ENCODE peak calls at places on chromosomes 11 and 22, in five cellular contexts. One of them, this sample, is unnamed.

GRCh38 chr22:29456211-29456671 is 17.9 kb downstream of the RFPL1 start:
- DNase-seq in posterior vena cava: peak; percentile 50
- DNase-seq in CD4-positive, alpha-beta memory T cell: no peak
- DNase-seq in heart right ventricle: no peak
- DNase-seq in stimulated activated CD8-positive, alpha-beta memory T cell treated with anti-CD3 and anti-CD28 coated beads, Interleukin-2, amount 100 ng/mL, for 1 hour: no peak
- DNase-seq in this sample: no peak

GRCh38 chr11:116778556-116778955 is 5.8 kb upstream of the BUD13 start:
- DNase-seq in stimulated activated CD8-positive, alpha-beta memory T cell treated with anti-CD3 and anti-CD28 coated beads, Interleukin-2, amount 100 ng/mL, for 1 hour: no peak
- DNase-seq in posterior vena cava: no peak
- DNase-seq in CD4-positive, alpha-beta memory T cell: no peak
- DNase-seq in heart right ventricle: no peak
- DNase-seq in this sample: no peak

GRCh38 chr11:24312464-24313238 is 184.2 kb upstream of the LUZP2 start:
- DNase-seq in heart right ventricle: no peak
- DNase-seq in CD4-positive, alpha-beta memory T cell: no peak
- DNase-seq in posterior vena cava: no peak
- DNase-seq in stimulated activated CD8-positive, alpha-beta memory T cell treated with anti-CD3 and anti-CD28 coated beads, Interleukin-2, amount 100 ng/mL, for 1 hour: no peak
- DNase-seq in this sample: no peak

GRCh38 chr11:33742249-33742851 is 6.1 kb upstream of the CD59 start:
- DNase-seq in CD4-positive, alpha-beta memory T cell: peak; percentile 35
- DNase-seq in stimulated activated CD8-positive, alpha-beta memory T cell treated with anti-CD3 and anti-CD28 coated beads, Interleukin-2, amount 100 ng/mL, for 1 hour: no peak
- DNase-seq in posterior vena cava: no peak
- DNase-seq in heart right ventricle: no peak
- DNase-seq in this sample: no peak

GRCh38 chr11:44316388-44317240 is 6.7 kb upstream of the ALX4 start:
- DNase-seq in CD4-positive, alpha-beta memory T cell: no peak
- DNase-seq in heart right ventricle: no peak
- DNase-seq in posterior vena cava: peak; percentile 83
- DNase-seq in stimulated activated CD8-positive, alpha-beta memory T cell treated with anti-CD3 and anti-CD28 coated beads, Interleukin-2, amount 100 ng/mL, for 1 hour: no peak
- DNase-seq in this sample: no peak

GRCh38 chr11:134667175-134667500 is 255.1 kb upstream of the B3GAT1 start:
- DNase-seq in posterior vena cava: no peak
- DNase-seq in stimulated activated CD8-positive, alpha-beta memory T cell treated with anti-CD3 and anti-CD28 coated beads, Interleukin-2, amount 100 ng/mL, for 1 hour: no peak
- DNase-seq in CD4-positive, alpha-beta memory T cell: no peak
- DNase-seq in heart right ventricle: peak; percentile 1
- DNase-seq in this sample: no peak

GRCh38 chr11:12287374-12288211 is 89.8 kb upstream of the PARVA start:
- DNase-seq in posterior vena cava: peak; percentile 94
- DNase-seq in CD4-positive, alpha-beta memory T cell: no peak
- DNase-seq in heart right ventricle: peak; percentile 61
- DNase-seq in stimulated activated CD8-positive, alpha-beta memory T cell treated with anti-CD3 and anti-CD28 coated beads, Interleukin-2, amount 100 ng/mL, for 1 hour: no peak
- DNase-seq in this sample: no peak

GRCh38 chr11:131998020-131998419 is 627.6 kb downstream of the NTM start:
- DNase-seq in CD4-positive, alpha-beta memory T cell: no peak
- DNase-seq in stimulated activated CD8-positive, alpha-beta memory T cell treated with anti-CD3 and anti-CD28 coated beads, Interleukin-2, amount 100 ng/mL, for 1 hour: no peak
- DNase-seq in posterior vena cava: no peak
- DNase-seq in heart right ventricle: no peak
- DNase-seq in this sample: no peak

GRCh38 chr11:115606223-115607220 is 102.3 kb upstream of the CADM1 start:
- DNase-seq in heart right ventricle: peak; percentile 74
- DNase-seq in posterior vena cava: no peak
- DNase-seq in stimulated activated CD8-positive, alpha-beta memory T cell treated with anti-CD3 and anti-CD28 coated beads, Interleukin-2, amount 100 ng/mL, for 1 hour: no peak
- DNase-seq in CD4-positive, alpha-beta memory T cell: no peak
- DNase-seq in this sample: no peak

GRCh38 chr22:37256075-37256726 is 12.1 kb upstream of the RAC2 start:
- DNase-seq in CD4-positive, alpha-beta memory T cell: no peak
- DNase-seq in stimulated activated CD8-positive, alpha-beta memory T cell treated with anti-CD3 and anti-CD28 coated beads, Interleukin-2, amount 100 ng/mL, for 1 hour: no peak
- DNase-seq in heart right ventricle: no peak
- DNase-seq in posterior vena cava: peak; percentile 49
- DNase-seq in this sample: no peak

GRCh38 chr11:120525285-120526085 is 13.9 kb downstream of the GRIK4 start:
- DNase-seq in heart right ventricle: no peak
- DNase-seq in stimulated activated CD8-positive, alpha-beta memory T cell treated with anti-CD3 and anti-CD28 coated beads, Interleukin-2, amount 100 ng/mL, for 1 hour: no peak
- DNase-seq in posterior vena cava: peak; percentile 49
- DNase-seq in CD4-positive, alpha-beta memory T cell: no peak
- DNase-seq in this sample: no peak

GRCh38 chr11:95536049-95536448 is 253.5 kb downstream of the FAM76B start:
- DNase-seq in posterior vena cava: no peak
- DNase-seq in heart right ventricle: no peak
- DNase-seq in CD4-positive, alpha-beta memory T cell: no peak
- DNase-seq in stimulated activated CD8-positive, alpha-beta memory T cell treated with anti-CD3 and anti-CD28 coated beads, Interleukin-2, amount 100 ng/mL, for 1 hour: no peak
- DNase-seq in this sample: no peak

GRCh38 chr11:2304156-2305139 is 2.6 kb downstream of the TSPAN32 start:
- DNase-seq in CD4-positive, alpha-beta memory T cell: no peak
- DNase-seq in heart right ventricle: no peak
- DNase-seq in stimulated activated CD8-positive, alpha-beta memory T cell treated with anti-CD3 and anti-CD28 coated beads, Interleukin-2, amount 100 ng/mL, for 1 hour: no peak
- DNase-seq in posterior vena cava: no peak
- DNase-seq in this sample: no peak

GRCh38 chr22:37496651-37497599 is 10.7 kb upstream of the MFNG start:
- DNase-seq in posterior vena cava: no peak
- DNase-seq in CD4-positive, alpha-beta memory T cell: no peak
- DNase-seq in stimulated activated CD8-positive, alpha-beta memory T cell treated with anti-CD3 and anti-CD28 coated beads, Interleukin-2, amount 100 ng/mL, for 1 hour: no peak
- DNase-seq in heart right ventricle: no peak
- DNase-seq in this sample: no peak

GRCh38 chr11:9855579-9856260 is 191.8 kb downstream of the SWAP70 start:
- DNase-seq in heart right ventricle: no peak
- DNase-seq in stimulated activated CD8-positive, alpha-beta memory T cell treated with anti-CD3 and anti-CD28 coated beads, Interleukin-2, amount 100 ng/mL, for 1 hour: no peak
- DNase-seq in posterior vena cava: no peak
- DNase-seq in CD4-positive, alpha-beta memory T cell: no peak
- DNase-seq in this sample: no peak

GRCh38 chr22:31140746-31141145 is 438 bp upstream of the PLA2G3 start:
- DNase-seq in CD4-positive, alpha-beta memory T cell: no peak
- DNase-seq in posterior vena cava: no peak
- DNase-seq in heart right ventricle: no peak
- DNase-seq in stimulated activated CD8-positive, alpha-beta memory T cell treated with anti-CD3 and anti-CD28 coated beads, Interleukin-2, amount 100 ng/mL, for 1 hour: no peak
- DNase-seq in this sample: no peak

GRCh38 chr22:42273855-42274451 is 3.5 kb upstream of the TCF20 start:
- DNase-seq in heart right ventricle: no peak
- DNase-seq in CD4-positive, alpha-beta memory T cell: no peak
- DNase-seq in posterior vena cava: peak; percentile 70
- DNase-seq in stimulated activated CD8-positive, alpha-beta memory T cell treated with anti-CD3 and anti-CD28 coated beads, Interleukin-2, amount 100 ng/mL, for 1 hour: no peak
- DNase-seq in this sample: no peak

GRCh38 chr11:119340335-119341221 is at the start of gene C1QTNF5:
- DNase-seq in stimulated activated CD8-positive, alpha-beta memory T cell treated with anti-CD3 and anti-CD28 coated beads, Interleukin-2, amount 100 ng/mL, for 1 hour: no peak
- DNase-seq in CD4-positive, alpha-beta memory T cell: no peak
- DNase-seq in heart right ventricle: peak; percentile 95
- DNase-seq in posterior vena cava: peak; percentile 96
- DNase-seq in this sample: no peak

GRCh38 chr22:44640618-44641155 is 61.3 kb upstream of the PRR5 start:
- DNase-seq in stimulated activated CD8-positive, alpha-beta memory T cell treated with anti-CD3 and anti-CD28 coated beads, Interleukin-2, amount 100 ng/mL, for 1 hour: no peak
- DNase-seq in CD4-positive, alpha-beta memory T cell: no peak
- DNase-seq in posterior vena cava: peak; percentile 64
- DNase-seq in heart right ventricle: no peak
- DNase-seq in this sample: no peak

GRCh38 chr11:117950999-117951961 is 22.1 kb upstream of the TMPRSS13 start:
- DNase-seq in stimulated activated CD8-positive, alpha-beta memory T cell treated with anti-CD3 and anti-CD28 coated beads, Interleukin-2, amount 100 ng/mL, for 1 hour: no peak
- DNase-seq in heart right ventricle: no peak
- DNase-seq in posterior vena cava: no peak
- DNase-seq in CD4-positive, alpha-beta memory T cell: peak; percentile 63
- DNase-seq in this sample: no peak

GRCh38 chr11:74449369-74449931 is 17.9 kb downstream of the KCNE3 start:
- DNase-seq in heart right ventricle: peak; percentile 77
- DNase-seq in stimulated activated CD8-positive, alpha-beta memory T cell treated with anti-CD3 and anti-CD28 coated beads, Interleukin-2, amount 100 ng/mL, for 1 hour: no peak
- DNase-seq in CD4-positive, alpha-beta memory T cell: peak; percentile 72
- DNase-seq in posterior vena cava: no peak
- DNase-seq in this sample: peak; percentile 10

GRCh38 chr11:108914981-108915380 is 250.1 kb downstream of the DDX10 start:
- DNase-seq in CD4-positive, alpha-beta memory T cell: no peak
- DNase-seq in posterior vena cava: no peak
- DNase-seq in stimulated activated CD8-positive, alpha-beta memory T cell treated with anti-CD3 and anti-CD28 coated beads, Interleukin-2, amount 100 ng/mL, for 1 hour: no peak
- DNase-seq in heart right ventricle: no peak
- DNase-seq in this sample: no peak

GRCh38 chr22:43990044-43990443 is 34.1 kb upstream of the PARVB start:
- DNase-seq in posterior vena cava: no peak
- DNase-seq in CD4-positive, alpha-beta memory T cell: no peak
- DNase-seq in stimulated activated CD8-positive, alpha-beta memory T cell treated with anti-CD3 and anti-CD28 coated beads, Interleukin-2, amount 100 ng/mL, for 1 hour: no peak
- DNase-seq in heart right ventricle: no peak
- DNase-seq in this sample: no peak

GRCh38 chr11:58177409-58178054 is 11.3 kb upstream of the OR9Q2 start:
- DNase-seq in CD4-positive, alpha-beta memory T cell: no peak
- DNase-seq in stimulated activated CD8-positive, alpha-beta memory T cell treated with anti-CD3 and anti-CD28 coated beads, Interleukin-2, amount 100 ng/mL, for 1 hour: no peak
- DNase-seq in posterior vena cava: no peak
- DNase-seq in heart right ventricle: no peak
- DNase-seq in this sample: no peak

GRCh38 chr11:99015634-99016454 is 4.9 kb upstream of the CNTN5 start:
- DNase-seq in posterior vena cava: no peak
- DNase-seq in heart right ventricle: no peak
- DNase-seq in stimulated activated CD8-positive, alpha-beta memory T cell treated with anti-CD3 and anti-CD28 coated beads, Interleukin-2, amount 100 ng/mL, for 1 hour: no peak
- DNase-seq in CD4-positive, alpha-beta memory T cell: peak; percentile 33
- DNase-seq in this sample: no peak

This sample was measured in stimulated activated CD4-positive, alpha-beta T cell treated with anti-CD3 and anti-CD28 coated beads, Interleukin-1b, Interleukin-23, amount 100 ng/mL, for 1 hour.